ENCODE peak calls at places on chromosomes 6 and 20, in six cellular contexts. A, I, Q, S, X and C are unnamed samples.
A peak's percentile ranks its signal among the peaks of the same experiment; 100 is the strongest.

GRCh38 chr6:53070808-53071207 is 5.6 kb downstream of the FBXO9 start:
- DNase-seq in I (no peak), Q (no peak), X (no peak), A (no peak), S (no peak), C (no peak)

GRCh38 chr20:14478126-14478525 is 140.7 kb upstream of the FLRT3 start:
- DNase-seq in S (no peak), I (no peak), A (no peak), X (no peak), Q (no peak), C (no peak)

GRCh38 chr20:57738484-57738883 is 28.7 kb upstream of the PMEPA1 start:
- DNase-seq in I (no peak), Q (no peak), S (no peak), A (no peak), X (no peak), C (no peak)

GRCh38 chr6:6801002-6801329 is 212.4 kb downstream of the LY86 start:
- DNase-seq in X (no peak), Q (no peak), I (no peak), A (peak; percentile 43), S (no peak), C (no peak)

GRCh38 chr6:86782328-86782727 is 155.0 kb upstream of the HTR1E start:
- DNase-seq in I (no peak), S (no peak), A (no peak), X (no peak), Q (no peak), C (no peak)

GRCh38 chr6:53802582-53802981 is 7.8 kb downstream of the LRRC1 start:
- DNase-seq in X (no peak), I (no peak), Q (no peak), A (no peak), S (no peak), C (no peak)

GRCh38 chr6:168576388-168576787 is 135.4 kb downstream of the SMOC2 start:
- DNase-seq in S (no peak), A (no peak), Q (no peak), I (no peak), X (no peak), C (no peak)

GRCh38 chr20:13042458-13042794 is 33.7 kb downstream of the SPTLC3 start:
- DNase-seq in X (no peak), A (peak; percentile 1), I (no peak), Q (no peak), S (no peak), C (no peak)

GRCh38 chr6:45930419-45931059 is 85.1 kb downstream of the CLIC5 start:
- DNase-seq in S (peak; percentile 7), A (peak; percentile 29), Q (peak; percentile 63), X (peak; percentile 42), I (peak; percentile 38), C (peak; percentile 10)

GRCh38 chr6:32192608-32193039 is at the start of gene GPSM3:
- DNase-seq in X (no peak), A (peak; percentile 75), I (peak; percentile 38), S (no peak), Q (no peak), C (peak; percentile 70)